ENCODE peak calls at places on chromosome 20, in ten cellular contexts. X is heart right ventricle, Y is mammary epithelial cell, Q is transverse colon, J is body of pancreas, W is adrenal gland, D is pancreas, U is colonic mucosa, H is IMR-90, G is hepatocyte. S is an unnamed sample. For H3K36me3, the result is how much of the 10 kb centered on the place peaks cover.

GRCh38 chr20:34824861-34825529 is 456 bp downstream of the NCOA6 start:
- DNase-seq in X (peak), G (peak), H (peak), D (peak), Y (peak), Q (peak), W (peak), J (peak), U (peak), S (peak)

GRCh38 chr20:46230811-46231282 is 77.5 kb downstream of the CDH22 start:
- DNase-seq in G (peak), H (peak), W (peak), U (no peak), D (no peak), J (no peak), X (no peak), Q (no peak), Y (peak), S (no peak)

GRCh38 chr20:53672484-53673129 is 79.0 kb upstream of the ZNF217 start:
- DNase-seq in W (no peak), G (no peak), J (no peak), D (no peak), X (no peak), Q (no peak), Y (peak), H (peak), U (no peak), S (no peak)

GRCh38 chr20:10113746-10114145 is 79.0 kb downstream of the ANKEF1 start:
- DNase-seq in W (no peak), Q (no peak), J (no peak), U (no peak), X (no peak), G (no peak), D (no peak), H (no peak), Y (peak), S (no peak)

GRCh38 chr20:33277471-33278441 is 5.3 kb upstream of the BPIFB1 start:
- DNase-seq in J (peak), G (no peak), U (no peak), H (no peak), W (no peak), X (no peak), D (peak), Q (no peak), Y (no peak), S (no peak)

GRCh38 chr20:50844430-50845100 is 49.7 kb downstream of the BCAS4 start:
- DNase-seq in X (no peak), H (peak), U (no peak), J (peak), G (no peak), D (no peak), Q (no peak), Y (peak), W (no peak), S (no peak)

GRCh38 chr20:64080013-64080812 is at the start of gene OPRL1:
- DNase-seq in J (no peak), D (no peak), G (no peak), U (no peak), H (no peak), Y (no peak), X (no peak), W (no peak), Q (no peak), S (no peak)

GRCh38 chr20:38854654-38855066 is 49.2 kb downstream of the PPP1R16B start:
- DNase-seq in W (no peak), D (no peak), H (no peak), Q (no peak), J (no peak), G (no peak), X (no peak), Y (no peak), U (no peak), S (no peak)

GRCh38 chr20:21104466-21104761 is 1.7 kb downstream of the LINC00237 start:
- DNase-seq in H (no peak), Y (no peak), W (no peak), U (no peak), J (no peak), Q (no peak), X (no peak), G (no peak), D (no peak), S (no peak)

GRCh38 chr20:14193885-14194284 is 143.5 kb downstream of the FLRT3 start:
- DNase-seq in J (no peak), G (no peak), W (no peak), X (no peak), H (no peak), D (no peak), Q (no peak), Y (peak), U (no peak), S (no peak)

GRCh38 chr20:25033250-25033940 is 24.5 kb downstream of the ACSS1 start:
- DNase-seq in U (no peak), Q (no peak), J (peak), W (no peak), H (no peak), X (no peak), Y (no peak), G (peak), D (no peak), S (no peak)
- H3K27ac ChIP-seq in U (peak), Q (peak), J (peak), W (no peak), H (no peak), X (peak), Y (no peak), G (peak), D (peak), S (peak)

GRCh38 chr20:62333820-62334595 is 31.2 kb downstream of the ADRM1 start:
- DNase-seq in W (no peak), J (no peak), D (no peak), G (no peak), Q (no peak), H (no peak), Y (no peak), U (no peak), X (no peak), S (no peak)

GRCh38 chr20:62332989-62333819 is 30.4 kb downstream of the ADRM1 start:
- DNase-seq in G (no peak), W (no peak), Y (no peak), J (no peak), H (no peak), U (no peak), X (no peak), Q (no peak), D (no peak), S (no peak)

GRCh38 chr20:62335532-62335931 is 31.6 kb downstream of the LAMA5 start:
- DNase-seq in Q (no peak), W (no peak), X (no peak), H (no peak), D (no peak), Y (no peak), G (no peak), J (no peak), U (no peak), S (no peak)

GRCh38 chr20:62336329-62336728 is 30.8 kb downstream of the LAMA5 start:
- DNase-seq in D (no peak), G (no peak), X (no peak), Q (no peak), U (no peak), H (no peak), Y (no peak), W (no peak), J (no peak), S (no peak)

GRCh38 chr20:62334881-62335280 is 32.1 kb downstream of the ADRM1 start:
- DNase-seq in U (no peak), X (no peak), G (no peak), Y (no peak), Q (no peak), J (no peak), D (no peak), H (no peak), W (no peak), S (no peak)
- H3K36me3 ChIP-seq in U (under half), X (under half), G (under half), Y (under half), Q (under half), J (under half), D (under half), H (under half), W (half or more), S (half or more)

GRCh38 chr20:58349586-58349985 is 39.4 kb upstream of the VAPB start:
- DNase-seq in Y (peak), Q (no peak), U (no peak), H (peak), D (no peak), J (no peak), G (no peak), W (no peak), X (no peak), S (no peak)
- TF ChIP-seq CTCF in Y (no peak), Q (no peak), U (no peak), H (peak), D (no peak), J (no peak), G (no peak), W (no peak), X (no peak), S (no peak)

DNA sequence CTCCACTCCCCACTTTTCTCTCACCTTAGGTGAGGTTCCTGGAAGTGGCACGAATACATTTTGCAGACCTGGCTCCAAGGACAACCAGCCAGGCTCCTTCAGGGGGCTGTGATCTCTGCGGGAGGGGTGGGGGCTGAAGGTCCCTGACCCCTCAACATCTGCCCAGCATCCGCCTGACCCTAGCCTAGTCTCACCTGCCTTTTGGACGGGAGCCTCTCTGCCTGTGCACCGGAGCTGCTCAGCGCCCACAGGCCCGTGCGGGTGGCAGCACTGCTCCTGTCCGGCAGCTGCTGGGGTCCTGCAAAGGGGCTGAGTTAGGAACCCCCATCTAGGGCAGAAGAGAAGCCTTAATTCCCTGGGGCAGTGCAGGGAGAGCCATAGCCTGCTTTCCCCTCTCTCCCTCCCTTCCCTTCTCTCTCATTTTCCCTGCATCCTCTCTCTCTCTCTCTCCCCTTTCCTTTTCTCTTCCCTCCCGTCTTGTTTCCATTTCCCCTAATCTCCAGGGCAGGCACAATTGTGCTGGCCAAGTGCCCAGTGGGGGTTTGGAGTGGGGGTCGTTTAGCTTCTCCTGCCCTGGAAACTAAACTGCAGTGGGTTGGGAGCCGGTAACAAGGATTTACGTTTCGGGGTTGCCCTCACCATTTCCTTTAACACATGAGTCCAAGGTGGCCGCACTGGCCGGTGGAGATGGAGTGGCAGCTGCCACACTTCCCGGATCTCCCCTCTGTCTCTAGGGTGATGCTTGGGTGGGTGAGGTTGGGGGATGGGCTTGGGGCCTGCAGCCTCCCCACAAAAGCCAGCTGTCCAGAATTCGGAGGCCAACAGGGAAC is 54.1 kb downstream of the CTCFL start:
- DNase-seq in G (no peak), D (no peak), W (no peak), Q (no peak), J (no peak), Y (no peak), X (no peak), H (no peak), U (no peak), S (peak)
- H3K27ac ChIP-seq in G (no peak), D (no peak), W (no peak), Q (peak), J (no peak), Y (no peak), X (no peak), H (no peak), U (no peak), S (no peak)

DNA sequence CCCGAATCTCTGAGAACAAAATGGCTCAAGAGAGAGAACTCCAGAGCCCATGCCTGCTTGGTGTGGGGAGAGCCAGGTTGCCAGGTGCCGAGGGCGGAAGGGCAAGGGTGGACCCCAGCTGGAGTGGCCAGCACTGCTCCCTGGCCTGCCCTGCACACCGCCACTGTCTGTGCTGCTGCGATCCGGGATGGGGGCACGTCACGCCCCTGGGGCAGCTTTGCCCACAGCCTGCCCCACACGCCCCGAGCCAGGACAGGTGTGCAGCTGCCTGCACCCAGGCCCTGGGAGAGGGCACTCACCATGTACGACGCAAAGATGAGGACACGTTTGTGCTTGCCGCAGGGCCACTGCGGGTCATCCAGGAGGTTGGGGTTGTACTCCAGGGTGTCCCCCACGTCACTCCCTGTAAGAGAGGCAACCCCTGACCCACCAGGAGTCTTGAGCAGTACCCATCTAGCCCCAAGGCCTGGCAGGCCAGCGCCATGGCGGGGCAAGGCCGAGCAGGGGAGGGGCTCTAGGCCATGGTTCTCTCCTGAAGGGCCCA is 5.8 kb downstream of the RPS21 start:
- DNase-seq in J (no peak), Y (no peak), Q (no peak), X (no peak), G (no peak), H (no peak), W (no peak), U (no peak), D (no peak), S (no peak)
- H3K36me3 ChIP-seq in J (under half), Y (under half), Q (under half), X (under half), G (under half), H (half or more), W (under half), U (under half), D (under half), S (under half)

DNA sequence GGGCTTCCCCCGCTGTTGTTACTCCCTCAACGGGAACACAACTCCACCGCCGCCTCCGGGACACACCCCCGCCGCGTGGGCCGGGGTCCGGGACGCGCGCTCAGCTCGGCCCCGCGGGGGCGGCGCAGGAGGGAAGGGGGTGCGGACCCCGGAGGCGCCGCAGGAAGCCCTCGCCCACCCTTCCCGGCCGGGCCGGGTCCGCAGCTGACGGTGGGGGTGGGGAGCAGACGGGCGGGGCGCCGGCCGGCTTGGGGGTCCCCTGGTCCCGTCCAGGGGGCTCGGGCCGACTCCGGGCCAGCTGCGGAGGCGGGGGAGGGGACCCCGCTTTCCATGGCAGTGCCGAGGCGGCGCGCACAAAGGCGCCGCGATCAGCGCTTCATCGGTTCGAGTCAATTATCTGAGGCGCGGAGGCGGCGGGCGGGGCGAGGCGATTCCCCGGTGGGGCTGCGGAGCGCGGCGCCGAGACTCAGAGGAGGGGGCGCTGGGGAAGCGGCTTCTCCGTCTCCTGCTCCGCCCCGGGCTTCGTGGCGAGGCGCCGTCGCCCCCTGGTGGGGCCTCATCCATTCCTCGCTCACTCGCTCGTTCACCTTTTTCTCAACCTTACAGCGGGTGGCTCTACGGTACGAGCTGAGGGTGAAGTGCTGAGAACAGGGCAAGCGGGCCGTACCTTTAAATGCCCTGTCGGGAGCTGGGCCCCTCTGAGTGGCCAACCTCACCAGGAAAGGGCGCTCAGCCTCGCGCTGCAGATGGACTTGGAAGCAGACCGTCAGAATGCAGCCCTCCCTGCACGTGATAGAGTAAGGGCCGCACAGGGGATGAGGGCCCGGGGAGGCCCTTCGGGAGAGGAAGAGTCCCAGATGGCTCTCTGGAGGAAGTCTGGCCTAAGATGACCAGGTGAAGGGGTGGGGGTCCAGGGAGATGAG is 40.0 kb downstream of the SLC52A3 start:
- DNase-seq in Q (peak), G (peak), H (peak), J (peak), W (peak), Y (no peak), D (peak), X (peak), U (peak), S (peak)
- TF ChIP-seq CTCF in Q (peak), G (peak), H (peak), J (peak), W (peak), Y (peak), D (peak), X (peak), U (peak), S (peak)

S was measured in upper lobe of right lung.